ENCODE peak calls at places on chromosomes 11 and 22, in nine cellular contexts. S is prostate gland, T is thoracic aorta, V is neural progenitor cell, B is Peyer's patch, E is BE2C, Z is heart right ventricle, H is iPS DF 6.9, K is SJCRH30. N is an unnamed sample.
A peak's percentile ranks its signal among the peaks of the same experiment; 100 is the strongest.

GRCh38 chr11:46238078-46238966 is 39.1 kb upstream of the CREB3L1 start:
- DNase-seq in S (peak; percentile 14), T (no peak), V (peak; percentile 84), B (peak; percentile 69), E (peak; percentile 54), Z (peak; percentile 83), H (no peak), K (no peak), N (peak; percentile 64)

GRCh38 chr11:12694182-12694531 is 19.9 kb downstream of the TEAD1 start:
- DNase-seq in S (peak; percentile 40), T (no peak), V (no peak), B (no peak), E (no peak), Z (no peak), H (no peak), K (no peak), N (no peak)

GRCh38 chr11:11416502-11416901 is 63.5 kb upstream of the CSNK2A3 start:
- DNase-seq in S (no peak), T (no peak), V (no peak), B (no peak), E (no peak), Z (no peak), H (no peak), K (peak; percentile 66), N (no peak)

GRCh38 chr11:59658036-59658435 is 10.8 kb downstream of the PATL1 start:
- DNase-seq in S (no peak), T (no peak), V (no peak), B (no peak), E (no peak), Z (no peak), H (no peak), K (no peak), N (no peak)

GRCh38 chr11:24870048-24870447 is 373.2 kb downstream of the LUZP2 start:
- DNase-seq in S (no peak), T (no peak), V (no peak), B (no peak), E (no peak), Z (no peak), H (no peak), K (no peak), N (no peak)

GRCh38 chr11:13314676-13315394 is 37.2 kb downstream of the BMAL1 start:
- DNase-seq in S (no peak), T (no peak), V (peak; percentile 57), B (no peak), E (no peak), Z (no peak), H (no peak), K (no peak), N (no peak)

GRCh38 chr11:126696976-126697375 is 303.6 kb downstream of the KIRREL3 start:
- DNase-seq in S (no peak), T (no peak), V (no peak), B (no peak), E (no peak), Z (no peak), H (no peak), K (no peak), N (no peak)

GRCh38 chr11:7597620-7598019 is 75.7 kb downstream of the CYB5R2 start:
- DNase-seq in S (peak; percentile 92), T (no peak), V (no peak), B (peak; percentile 69), E (no peak), Z (no peak), H (no peak), K (no peak), N (peak; percentile 80)

GRCh38 chr11:35477871-35478270 is 47.5 kb downstream of the PAMR1 start:
- DNase-seq in S (no peak), T (no peak), V (peak; percentile 22), B (no peak), E (no peak), Z (no peak), H (no peak), K (peak; percentile 36), N (no peak)

GRCh38 chr11:7574491-7575129 is 60.8 kb downstream of the PPFIBP2 start:
- DNase-seq in S (no peak), T (no peak), V (no peak), B (no peak), E (no peak), Z (no peak), H (no peak), K (no peak), N (no peak)

GRCh38 chr11:34425863-34426262 is 12.9 kb upstream of the CAT start:
- DNase-seq in S (peak; percentile 23), T (no peak), V (no peak), B (no peak), E (no peak), Z (no peak), H (no peak), K (no peak), N (no peak)

GRCh38 chr11:77129841-77130756 is 2.1 kb downstream of the MYO7A start:
- DNase-seq in S (no peak), T (no peak), V (no peak), B (no peak), E (no peak), Z (no peak), H (no peak), K (no peak), N (no peak)

GRCh38 chr11:100328626-100329340 is 358.3 kb upstream of the ARHGAP42 start:
- DNase-seq in S (no peak), T (no peak), V (peak; percentile 11), B (no peak), E (no peak), Z (no peak), H (no peak), K (peak; percentile 46), N (no peak)

GRCh38 chr11:17472467-17472866 is 4.2 kb downstream of the ABCC8 start:
- DNase-seq in S (no peak), T (no peak), V (peak; percentile 57), B (no peak), E (no peak), Z (no peak), H (no peak), K (no peak), N (no peak)

GRCh38 chr11:122340607-122341006 is 224.6 kb upstream of the BLID start:
- DNase-seq in S (no peak), T (no peak), V (no peak), B (no peak), E (no peak), Z (no peak), H (no peak), K (no peak), N (no peak)

GRCh38 chr11:2530131-2530854 is 85.5 kb downstream of the KCNQ1 start:
- DNase-seq in S (no peak), T (no peak), V (no peak), B (peak; percentile 46), E (peak; percentile 0), Z (no peak), H (no peak), K (no peak), N (no peak)

GRCh38 chr11:62974848-62975522 is 9.8 kb downstream of the SLC22A6 start:
- DNase-seq in S (peak; percentile 55), T (no peak), V (peak; percentile 67), B (peak; percentile 85), E (peak; percentile 84), Z (peak; percentile 55), H (no peak), K (peak; percentile 74), N (no peak)

GRCh38 chr11:25037431-25037830 is 540.6 kb downstream of the LUZP2 start:
- DNase-seq in S (no peak), T (no peak), V (no peak), B (no peak), E (no peak), Z (no peak), H (no peak), K (no peak), N (no peak)

GRCh38 chr22:44448271-44448780 is 49.7 kb downstream of the RTL6 start:
- DNase-seq in S (peak; percentile 11), T (peak; percentile 46), V (no peak), B (peak; percentile 50), E (peak; percentile 64), Z (peak; percentile 67), H (no peak), K (peak; percentile 11), N (no peak)

GRCh38 chr22:46734830-46735453 is 3.1 kb downstream of the CERK start:
- DNase-seq in S (no peak), T (no peak), V (no peak), B (peak; percentile 59), E (peak; percentile 60), Z (no peak), H (no peak), K (no peak), N (peak; percentile 63)
- H3K4me1 ChIP-seq in S (peaks cover 8% of the 10 kb centered on the region), T (peaks cover 36% of the 10 kb centered on the region), V (peaks cover 29% of the 10 kb centered on the region), B (peaks cover 30% of the 10 kb centered on the region), E (peaks cover 43% of the 10 kb centered on the region), Z (peaks cover 86% of the 10 kb centered on the region), H (peaks cover 17% of the 10 kb centered on the region), K (peaks cover 31% of the 10 kb centered on the region), N (peaks cover 18% of the 10 kb centered on the region)

DNA sequence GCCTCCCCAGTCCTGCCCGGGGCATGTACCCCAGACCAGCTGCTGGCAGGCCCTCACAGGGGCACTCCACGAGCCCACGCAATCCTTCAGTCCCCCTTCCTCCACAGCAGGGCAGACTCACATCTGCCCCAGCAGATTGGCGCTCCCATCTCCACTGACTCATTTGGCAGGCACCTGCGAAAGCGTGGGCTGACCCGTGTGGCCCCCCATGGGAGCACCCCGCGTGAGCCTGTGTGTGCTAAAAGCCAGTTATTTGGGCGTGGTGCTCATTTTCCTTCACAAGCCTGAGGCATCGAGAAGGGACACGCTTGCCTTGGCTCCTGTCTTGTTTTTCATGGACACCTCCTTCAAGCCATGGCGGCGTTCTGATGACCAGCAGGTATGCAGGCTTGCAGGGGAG is 8.7 kb downstream of the NECTIN1 start:
- DNase-seq in S (no peak), T (no peak), V (no peak), B (no peak), E (no peak), Z (no peak), H (no peak), K (no peak), N (no peak)
- H3K4me1 ChIP-seq in S (no peaks in the 10 kb centered on the region), T (no peaks in the 10 kb centered on the region), V (peaks cover 85% of the 10 kb centered on the region), B (no peaks in the 10 kb centered on the region), E (peaks cover 55% of the 10 kb centered on the region), Z (peaks cover 17% of the 10 kb centered on the region), H (peaks cover 19% of the 10 kb centered on the region), K (peaks cover 82% of the 10 kb centered on the region), N (no peaks in the 10 kb centered on the region)

GRCh38 chr11:66858939-66859685 is 2.2 kb downstream of the LRFN4 start:
- DNase-seq in S (no peak), T (no peak), V (no peak), B (no peak), E (no peak), Z (no peak), H (no peak), K (no peak), N (no peak)
- H3K4me1 ChIP-seq in S (no peaks in the 10 kb centered on the region), T (peaks cover 4% of the 10 kb centered on the region), V (peaks cover 10% of the 10 kb centered on the region), B (peaks cover 4% of the 10 kb centered on the region), E (peaks cover 7% of the 10 kb centered on the region), Z (peaks cover 13% of the 10 kb centered on the region), H (peaks cover 3% of the 10 kb centered on the region), K (peaks cover 11% of the 10 kb centered on the region), N (no peaks in the 10 kb centered on the region)

DNA sequence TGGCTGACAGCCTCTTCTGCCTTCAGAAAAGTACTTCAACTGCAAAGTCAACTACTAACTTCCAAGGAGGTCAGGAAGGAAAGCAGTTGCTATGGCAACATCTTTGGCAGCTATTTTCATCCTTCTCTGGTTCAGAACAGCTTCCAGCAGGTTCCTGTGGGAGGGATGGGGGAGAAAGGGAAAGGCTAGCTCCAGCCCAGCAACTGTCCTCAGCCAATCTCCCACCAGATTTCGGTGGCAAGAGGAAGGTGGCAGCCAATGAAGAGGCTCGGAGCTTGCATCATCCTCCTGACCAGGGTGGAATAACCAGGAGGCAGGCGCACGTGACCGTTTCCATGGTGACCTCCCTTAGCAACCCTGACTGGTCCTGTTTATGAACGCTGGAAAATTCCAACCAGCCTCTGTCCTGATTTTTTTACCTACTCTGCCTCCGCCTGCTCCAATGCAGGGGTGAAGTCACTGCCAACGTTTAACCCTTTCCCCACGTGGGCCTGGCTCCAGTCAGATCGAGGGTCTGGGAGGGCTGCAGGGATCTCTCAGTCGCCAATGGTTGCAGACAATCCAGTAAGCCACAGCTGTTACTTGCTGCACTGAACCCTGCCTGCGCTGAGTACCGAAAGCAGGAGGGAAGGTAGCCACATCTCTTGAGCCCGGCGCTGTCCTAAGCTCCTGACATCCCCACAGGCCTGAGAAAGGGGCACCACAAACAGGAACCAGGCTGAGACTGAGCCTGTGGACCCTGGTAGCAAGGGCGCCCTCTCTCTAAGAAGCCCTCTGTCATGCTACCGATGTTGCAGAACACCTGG is 11.2 kb upstream of the MALAT1 start:
- DNase-seq in S (peak; percentile 99), T (peak; percentile 99), V (peak; percentile 99), B (peak; percentile 90), E (peak; percentile 93), Z (peak; percentile 99), H (peak; percentile 100), K (peak; percentile 97), N (peak; percentile 99)
- H3K4me1 ChIP-seq in S (peaks cover 36% of the 10 kb centered on the region), T (peaks cover 68% of the 10 kb centered on the region), V (peaks cover 72% of the 10 kb centered on the region), B (no peaks in the 10 kb centered on the region), E (peaks cover 51% of the 10 kb centered on the region), Z (peaks cover 77% of the 10 kb centered on the region), H (peaks cover 34% of the 10 kb centered on the region), K (peaks cover 65% of the 10 kb centered on the region), N (peaks cover 38% of the 10 kb centered on the region)